ENCODE peak calls at places on chromosome 18, in seven cellular contexts. One of them, this sample, is unnamed.

GRCh38 chr18:26057208-26057821 is 33.1 kb downstream of the SS18 start:
- DNase-seq in HCT116: no peak
- DNase-seq in K562: no peak
- DNase-seq in SK-N-SH: peak
- DNase-seq in HepG2: no peak
- DNase-seq in GM12878: no peak
- DNase-seq in H1: no peak
- DNase-seq in this sample: no peak

GRCh38 chr18:4196358-4196757 is 258.7 kb downstream of the DLGAP1 start:
- DNase-seq in H1: no peak
- DNase-seq in HepG2: no peak
- DNase-seq in HCT116: no peak
- DNase-seq in K562: no peak
- DNase-seq in SK-N-SH: no peak
- DNase-seq in GM12878: no peak
- DNase-seq in this sample: no peak

GRCh38 chr18:13086906-13087305 is 95.7 kb downstream of the CEP192 start:
- DNase-seq in H1: no peak
- DNase-seq in GM12878: no peak
- DNase-seq in K562: no peak
- DNase-seq in SK-N-SH: no peak
- DNase-seq in HepG2: no peak
- DNase-seq in HCT116: no peak
- DNase-seq in this sample: no peak

GRCh38 chr18:51417643-51418483 is 220.4 kb upstream of the MEX3C start:
- DNase-seq in K562: no peak
- DNase-seq in HCT116: no peak
- DNase-seq in GM12878: no peak
- DNase-seq in SK-N-SH: no peak
- DNase-seq in H1: peak
- DNase-seq in HepG2: no peak
- DNase-seq in this sample: no peak

GRCh38 chr18:47898055-47898454 is 32.4 kb downstream of the SMAD2 start:
- DNase-seq in HCT116: no peak
- DNase-seq in SK-N-SH: no peak
- DNase-seq in H1: no peak
- DNase-seq in K562: no peak
- DNase-seq in GM12878: no peak
- DNase-seq in HepG2: no peak
- DNase-seq in this sample: no peak

GRCh38 chr18:51196811-51197660 is 445 bp downstream of the MEX3C start:
- DNase-seq in HepG2: no peak
- DNase-seq in HCT116: no peak
- DNase-seq in K562: peak
- DNase-seq in SK-N-SH: peak
- DNase-seq in GM12878: no peak
- DNase-seq in H1: peak
- DNase-seq in this sample: peak

GRCh38 chr18:13292736-13293135 is 74.2 kb downstream of the LDLRAD4 start:
- DNase-seq in GM12878: no peak
- DNase-seq in K562: no peak
- DNase-seq in HCT116: no peak
- DNase-seq in H1: no peak
- DNase-seq in HepG2: no peak
- DNase-seq in SK-N-SH: no peak
- DNase-seq in this sample: no peak

GRCh38 chr18:30387401-30387800 is 655.1 kb downstream of the DSC3 start:
- DNase-seq in HepG2: no peak
- DNase-seq in SK-N-SH: no peak
- DNase-seq in HCT116: no peak
- DNase-seq in H1: no peak
- DNase-seq in K562: no peak
- DNase-seq in GM12878: no peak
- DNase-seq in this sample: no peak

GRCh38 chr18:45662468-45662867 is 47.2 kb downstream of the SLC14A2 start:
- DNase-seq in HepG2: no peak
- DNase-seq in HCT116: no peak
- DNase-seq in K562: no peak
- DNase-seq in SK-N-SH: no peak
- DNase-seq in H1: no peak
- DNase-seq in GM12878: no peak
- DNase-seq in this sample: no peak

GRCh38 chr18:36629095-36629604 is 199.7 kb downstream of the TPGS2 start:
- DNase-seq in HepG2: no peak
- DNase-seq in HCT116: no peak
- DNase-seq in H1: no peak
- DNase-seq in K562: no peak
- DNase-seq in SK-N-SH: no peak
- DNase-seq in GM12878: no peak
- DNase-seq in this sample: no peak

GRCh38 chr18:60019463-60019840 is 119.7 kb downstream of the PMAIP1 start:
- DNase-seq in H1: no peak
- DNase-seq in K562: no peak
- DNase-seq in HCT116: no peak
- DNase-seq in HepG2: no peak
- DNase-seq in GM12878: no peak
- DNase-seq in SK-N-SH: no peak
- DNase-seq in this sample: no peak

GRCh38 chr18:60021556-60021955 is 121.8 kb downstream of the PMAIP1 start:
- DNase-seq in H1: no peak
- DNase-seq in SK-N-SH: no peak
- DNase-seq in HCT116: no peak
- DNase-seq in HepG2: no peak
- DNase-seq in GM12878: no peak
- DNase-seq in K562: no peak
- DNase-seq in this sample: no peak

GRCh38 chr18:60022671-60023276 is 123.0 kb downstream of the PMAIP1 start:
- DNase-seq in HCT116: no peak
- DNase-seq in GM12878: peak
- DNase-seq in HepG2: no peak
- DNase-seq in H1: no peak
- DNase-seq in SK-N-SH: no peak
- DNase-seq in K562: no peak
- DNase-seq in this sample: no peak

GRCh38 chr18:60018801-60019462 is 119.1 kb downstream of the PMAIP1 start:
- DNase-seq in GM12878: no peak
- DNase-seq in H1: no peak
- DNase-seq in SK-N-SH: no peak
- DNase-seq in HCT116: no peak
- DNase-seq in HepG2: no peak
- DNase-seq in K562: no peak
- DNase-seq in this sample: no peak

DNA sequence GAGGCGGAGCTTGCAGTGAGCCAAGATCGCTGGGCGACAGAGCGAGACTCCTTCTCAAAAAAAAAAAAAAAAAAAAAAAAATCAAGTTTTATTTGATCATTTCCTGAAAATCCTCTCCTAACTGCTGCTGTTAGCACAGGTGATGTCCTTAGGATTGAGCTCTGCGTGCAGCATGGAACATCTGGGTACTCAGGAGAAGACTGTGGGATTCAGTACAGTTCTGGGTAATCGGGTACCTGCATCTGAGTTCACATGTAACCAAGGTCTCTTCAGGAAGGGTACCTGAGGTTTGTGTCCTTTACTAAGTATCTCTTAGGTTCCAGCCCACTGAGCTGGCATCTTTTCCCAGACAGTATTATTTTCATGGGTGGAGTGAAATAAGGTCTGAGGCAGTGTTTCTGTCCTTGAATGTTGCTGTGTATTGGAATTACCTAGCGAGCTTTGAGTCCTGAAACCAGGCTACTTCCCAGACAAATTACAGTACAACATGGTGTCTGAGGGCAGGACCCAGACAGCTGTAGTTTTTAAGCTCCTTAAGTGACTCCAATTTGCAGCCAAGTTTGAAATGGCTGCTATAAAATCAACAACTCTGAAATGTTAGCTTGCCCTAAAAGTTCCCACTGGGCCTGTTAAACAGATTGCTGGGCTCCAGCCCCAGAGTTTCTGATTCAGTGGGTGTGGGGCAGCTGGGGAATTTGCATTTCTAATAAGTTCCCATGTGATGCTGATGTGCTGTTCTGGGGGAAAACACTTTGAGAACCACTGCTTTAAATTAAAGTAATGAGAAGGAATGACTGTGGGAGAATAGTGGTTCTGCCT is 120.5 kb downstream of the PMAIP1 start:
- DNase-seq in HCT116: no peak
- DNase-seq in HepG2: no peak
- DNase-seq in GM12878: no peak
- DNase-seq in K562: no peak
- DNase-seq in H1: no peak
- DNase-seq in SK-N-SH: no peak
- DNase-seq in this sample: no peak
- TF ChIP-seq JUND in HCT116: no peak
- TF ChIP-seq JUND in HepG2: no peak
- TF ChIP-seq JUND in GM12878: no peak
- TF ChIP-seq JUND in K562: no peak
- TF ChIP-seq JUND in H1: no peak
- TF ChIP-seq JUND in SK-N-SH: no peak
- TF ChIP-seq JUND in this sample: no peak

GRCh38 chr18:76231402-76231801 is 263.6 kb downstream of the ZNF516 start:
- DNase-seq in GM12878: no peak
- DNase-seq in SK-N-SH: no peak
- DNase-seq in H1: no peak
- DNase-seq in K562: no peak
- DNase-seq in HCT116: no peak
- DNase-seq in HepG2: no peak
- DNase-seq in this sample: no peak
- TF ChIP-seq JUND in GM12878: no peak
- TF ChIP-seq JUND in SK-N-SH: no peak
- TF ChIP-seq JUND in H1: no peak
- TF ChIP-seq JUND in K562: no peak
- TF ChIP-seq JUND in HCT116: no peak
- TF ChIP-seq JUND in HepG2: no peak
- TF ChIP-seq JUND in this sample: no peak

GRCh38 chr18:32158108-32158624 is 31.7 kb upstream of the MEP1B start:
- DNase-seq in K562: peak
- DNase-seq in HepG2: peak
- DNase-seq in SK-N-SH: peak
- DNase-seq in GM12878: peak
- DNase-seq in H1: peak
- DNase-seq in HCT116: peak
- DNase-seq in this sample: peak

GRCh38 chr18:32156855-32157254 is 33.0 kb upstream of the MEP1B start:
- DNase-seq in HepG2: no peak
- DNase-seq in GM12878: no peak
- DNase-seq in H1: no peak
- DNase-seq in SK-N-SH: no peak
- DNase-seq in K562: no peak
- DNase-seq in HCT116: no peak
- DNase-seq in this sample: no peak

GRCh38 chr18:32157580-32157979 is 32.3 kb upstream of the MEP1B start:
- DNase-seq in K562: no peak
- DNase-seq in H1: no peak
- DNase-seq in SK-N-SH: no peak
- DNase-seq in HCT116: no peak
- DNase-seq in GM12878: no peak
- DNase-seq in HepG2: no peak
- DNase-seq in this sample: no peak

GRCh38 chr18:32160547-32160946 is 29.3 kb upstream of the MEP1B start:
- DNase-seq in K562: no peak
- DNase-seq in H1: no peak
- DNase-seq in HCT116: peak
- DNase-seq in GM12878: no peak
- DNase-seq in SK-N-SH: no peak
- DNase-seq in HepG2: peak
- DNase-seq in this sample: no peak
- TF ChIP-seq JUND in K562: no peak
- TF ChIP-seq JUND in H1: no peak
- TF ChIP-seq JUND in HCT116: peak
- TF ChIP-seq JUND in GM12878: no peak
- TF ChIP-seq JUND in SK-N-SH: no peak
- TF ChIP-seq JUND in HepG2: peak
- TF ChIP-seq JUND in this sample: no peak

GRCh38 chr18:68387246-68387645 is 327.7 kb downstream of the TMX3 start:
- DNase-seq in GM12878: no peak
- DNase-seq in K562: no peak
- DNase-seq in HepG2: no peak
- DNase-seq in SK-N-SH: no peak
- DNase-seq in HCT116: no peak
- DNase-seq in H1: no peak
- DNase-seq in this sample: no peak
- TF ChIP-seq JUND in GM12878: no peak
- TF ChIP-seq JUND in K562: no peak
- TF ChIP-seq JUND in HepG2: no peak
- TF ChIP-seq JUND in SK-N-SH: no peak
- TF ChIP-seq JUND in HCT116: no peak
- TF ChIP-seq JUND in H1: no peak
- TF ChIP-seq JUND in this sample: no peak

DNA sequence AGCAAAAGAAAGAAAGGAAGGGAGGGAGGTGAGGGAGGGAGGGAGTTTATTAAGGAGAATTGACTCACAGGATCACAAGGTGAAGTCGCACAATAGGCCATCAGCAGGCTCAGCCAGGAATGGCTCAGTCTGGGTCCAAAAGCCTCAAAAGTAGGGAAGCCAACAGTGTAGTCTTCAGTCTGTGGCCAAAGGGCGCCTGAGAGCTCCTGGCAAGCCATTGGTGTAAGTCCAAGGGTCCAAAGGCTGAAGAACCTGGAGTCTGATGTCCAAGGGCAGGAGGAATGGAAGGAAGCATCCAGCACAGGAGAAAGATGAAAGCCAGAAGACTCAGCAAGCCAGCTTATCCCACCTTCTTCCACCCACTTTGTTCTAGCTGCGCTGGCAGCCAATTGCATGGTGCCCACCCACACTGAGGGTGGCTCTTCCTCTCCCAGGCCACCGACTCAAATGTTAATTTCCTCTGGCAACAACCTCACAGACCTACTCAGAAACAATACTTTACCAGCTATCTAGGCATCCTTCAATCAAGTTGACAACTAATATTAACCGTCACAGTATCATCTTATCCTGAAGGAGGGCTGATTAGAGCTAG is 5.8 kb upstream of the ACAA2 start:
- DNase-seq in GM12878: no peak
- DNase-seq in SK-N-SH: no peak
- DNase-seq in HCT116: no peak
- DNase-seq in K562: no peak
- DNase-seq in HepG2: no peak
- DNase-seq in H1: no peak
- DNase-seq in this sample: no peak
- TF ChIP-seq JUND in GM12878: no peak
- TF ChIP-seq JUND in SK-N-SH: no peak
- TF ChIP-seq JUND in HCT116: no peak
- TF ChIP-seq JUND in K562: no peak
- TF ChIP-seq JUND in HepG2: no peak
- TF ChIP-seq JUND in H1: no peak
- TF ChIP-seq JUND in this sample: no peak

GRCh38 chr18:681985-682384 is 24.5 kb downstream of the TYMS start:
- DNase-seq in K562: no peak
- DNase-seq in HCT116: no peak
- DNase-seq in HepG2: no peak
- DNase-seq in H1: no peak
- DNase-seq in SK-N-SH: no peak
- DNase-seq in GM12878: no peak
- DNase-seq in this sample: no peak
- TF ChIP-seq JUND in K562: no peak
- TF ChIP-seq JUND in HCT116: no peak
- TF ChIP-seq JUND in HepG2: no peak
- TF ChIP-seq JUND in H1: no peak
- TF ChIP-seq JUND in SK-N-SH: no peak
- TF ChIP-seq JUND in GM12878: no peak
- TF ChIP-seq JUND in this sample: no peak

This sample was measured in T47D.